ENCODE peak calls at places on chromosomes 4 and X, in five cellular contexts. F, C, B, X and N are unnamed samples.
A peak's percentile ranks its signal among the peaks of the same experiment; 100 is the strongest.

GRCh38 chr4:4871267-4872147 is 12.0 kb downstream of the MSX1 start:
- DNase-seq in F (no peak), C (no peak), B (no peak), X (peak; percentile 37), N (no peak)

GRCh38 chr4:20592666-20593065 is 107.6 kb upstream of the PACRGL start:
- DNase-seq in B (no peak), F (no peak), X (no peak), C (no peak), N (no peak)

GRCh38 chr4:155478336-155478825 is 101.6 kb upstream of the MAP9 start:
- DNase-seq in X (no peak), C (no peak), F (no peak), B (no peak), N (no peak)

GRCh38 chr4:95204873-95205272 is 343.9 kb downstream of the UNC5C start:
- DNase-seq in C (no peak), B (no peak), F (no peak), X (no peak), N (no peak)

GRCh38 chr4:113157086-113157857 is 107.8 kb downstream of the ANK2 start:
- DNase-seq in C (no peak), B (no peak), X (no peak), F (no peak), N (no peak)

GRCh38 chr4:81084029-81084428 is 53.5 kb downstream of the BMP3 start:
- DNase-seq in X (no peak), C (no peak), F (no peak), B (no peak), N (no peak)

GRCh38 chr4:184792950-184793555 is 32.7 kb downstream of the ACSL1 start:
- DNase-seq in C (no peak), F (peak; percentile 90), B (no peak), X (no peak), N (no peak)

GRCh38 chrX:12170755-12171154 is 32.5 kb downstream of the FRMPD4 start:
- DNase-seq in F (no peak), B (no peak), C (no peak), X (no peak), N (no peak)

GRCh38 chr4:122279670-122280069 is 99.1 kb upstream of the ADAD1 start:
- DNase-seq in B (no peak), F (no peak), X (no peak), C (no peak), N (no peak)

GRCh38 chrX:28787206-28787605 is 200.0 kb downstream of the IL1RAPL1 start:
- DNase-seq in B (no peak), X (no peak), C (no peak), F (peak; percentile 5), N (peak; percentile 17)

GRCh38 chr4:7665321-7665720 is 230.6 kb upstream of the PSAPL1 start:
- DNase-seq in B (no peak), X (no peak), F (no peak), C (no peak), N (no peak)

GRCh38 chr4:152509595-152510209 is 26.2 kb downstream of the FBXW7 start:
- DNase-seq in C (no peak), F (no peak), X (no peak), B (no peak), N (no peak)

GRCh38 chrX:2330910-2331309 is 169.9 kb downstream of the DHRSX start:
- DNase-seq in X (no peak), F (no peak), B (no peak), C (no peak), N (no peak)

GRCh38 chr4:169013396-169013795 is 3.3 kb upstream of the CBR4 start:
- DNase-seq in B (no peak), F (no peak), X (no peak), C (no peak), N (no peak)

GRCh38 chr4:94650690-94651089 is 107.1 kb upstream of the BMPR1B start:
- DNase-seq in X (no peak), B (no peak), C (no peak), F (no peak), N (no peak)

GRCh38 chr4:106353786-106354185 is 14.8 kb downstream of the GIMD1 start:
- DNase-seq in F (no peak), B (no peak), X (no peak), C (no peak), N (no peak)

GRCh38 chrX:58025979-58026378 is 115.7 kb upstream of the ZXDA start:
- DNase-seq in X (peak; percentile 1), C (no peak), F (no peak), B (no peak), N (peak; percentile 18)

GRCh38 chrX:66001596-66001995 is 38.3 kb downstream of the VSIG4 start:
- DNase-seq in X (no peak), C (no peak), F (no peak), B (no peak), N (no peak)

GRCh38 chrX:53716328-53717088 is 30.0 kb upstream of the HUWE1 start:
- DNase-seq in X (no peak), F (no peak), C (no peak), B (no peak), N (no peak)

GRCh38 chr4:83387922-83388676 is 53.5 kb upstream of the HPSE start:
- DNase-seq in X (no peak), C (no peak), F (no peak), B (no peak), N (no peak)

GRCh38 chr4:162237676-162238075 is 73.9 kb upstream of the FSTL5 start:
- DNase-seq in C (no peak), F (no peak), B (no peak), X (no peak), N (no peak)

GRCh38 chr4:48296330-48296729 is 26.7 kb upstream of the TEC start:
- DNase-seq in B (peak; percentile 24), F (no peak), C (no peak), X (peak; percentile 64), N (no peak)

GRCh38 chr4:56863441-56864129 is 42.1 kb upstream of the SPINK2 start:
- DNase-seq in B (no peak), C (no peak), X (no peak), F (no peak), N (no peak)

GRCh38 chr4:164748375-164748774 is 5.6 kb upstream of the SMIM31 start:
- DNase-seq in C (no peak), B (no peak), F (peak; percentile 10), X (peak; percentile 59), N (no peak)

GRCh38 chrX:49037883-49038475 is 5.2 kb downstream of the TFE3 start:
- DNase-seq in B (no peak), C (no peak), F (no peak), X (no peak), N (no peak)

GRCh38 chr4:112560084-112560483 is 44.1 kb upstream of the NEUROG2 start:
- DNase-seq in C (no peak), X (no peak), B (no peak), F (no peak), N (no peak)

GRCh38 chr4:43992552-43992951 is 456.1 kb downstream of the KCTD8 start:
- DNase-seq in F (no peak), B (no peak), C (no peak), X (no peak), N (no peak)

GRCh38 chr4:149841686-149842085 is 26.0 kb upstream of the IQCM start:
- DNase-seq in X (no peak), C (no peak), B (no peak), F (no peak), N (no peak)

GRCh38 chr4:1047976-1048780 is 36.8 kb downstream of the FGFRL1 start:
- DNase-seq in F (no peak), B (no peak), C (no peak), X (no peak), N (no peak)